ENCODE peak calls at places on chromosomes 2 and 18, in four cellular contexts. E is effector memory CD4-positive, alpha-beta T cell; W is GM23248; L is testis. M is an unnamed sample.
A peak's percentile ranks its signal among the peaks of the same experiment; 100 is the strongest.

GRCh38 chr2:9163306-9164111 is 43.1 kb upstream of the ASAP2 start:
- DNase-seq in E (no peak), L (no peak), W (peak; percentile 81), M (no peak)

GRCh38 chr2:181911830-181912229 is 20.3 kb downstream of the ITPRID2 start:
- DNase-seq in W (no peak), L (no peak), E (no peak), M (no peak)

GRCh38 chr2:172562298-172562697 is 6.4 kb downstream of the PDK1 start:
- DNase-seq in L (no peak), E (no peak), W (no peak), M (no peak)

GRCh38 chr2:5673148-5673860 is 18.9 kb upstream of the SOX11 start:
- DNase-seq in W (no peak), L (no peak), E (no peak), M (no peak)

GRCh38 chr2:75221872-75222271 is 22.6 kb upstream of the TACR1 start:
- DNase-seq in W (peak; percentile 84), L (no peak), E (no peak), M (no peak)

GRCh38 chr2:162582357-162582798 is 238.4 kb downstream of the GCA start:
- DNase-seq in W (no peak), E (no peak), L (no peak), M (no peak)

GRCh38 chr2:95051636-95052035 is 26.1 kb downstream of the MAL start:
- DNase-seq in L (no peak), W (no peak), E (no peak), M (no peak)

GRCh38 chr2:108534577-108535379 is 508 bp downstream of the LIMS1 start:
- DNase-seq in W (peak; percentile 70), E (no peak), L (peak; percentile 47), M (peak; percentile 37)

GRCh38 chr2:38690499-38691420 is 24.8 kb downstream of the GALM start:
- DNase-seq in E (no peak), W (peak; percentile 95), L (no peak), M (no peak)

GRCh38 chr2:233499928-233500327 is 66.7 kb downstream of the USP40 start:
- DNase-seq in W (no peak), L (no peak), E (no peak), M (no peak)

GRCh38 chr2:96325038-96325883 is at the start of gene ITPRIPL1:
- DNase-seq in W (peak; percentile 58), L (no peak), E (no peak), M (no peak)

GRCh38 chr2:99066075-99066557 is 75.4 kb upstream of the C2orf15 start:
- DNase-seq in L (no peak), W (peak; percentile 70), E (no peak), M (no peak)

GRCh38 chr2:197445746-197446145 is 7.6 kb upstream of the COQ10B start:
- DNase-seq in L (no peak), E (no peak), W (no peak), M (no peak)

GRCh38 chr18:69838620-69839411 is 108.9 kb downstream of the CD226 start:
- DNase-seq in E (no peak), W (no peak), L (peak; percentile 51), M (no peak)

GRCh38 chr18:33696332-33697162 is 118.5 kb downstream of the ASXL3 start:
- DNase-seq in W (no peak), E (no peak), L (no peak), M (no peak)

GRCh38 chr18:11251229-11251890 is 102.0 kb upstream of the PIEZO2 start:
- DNase-seq in E (no peak), W (peak; percentile 86), L (no peak), M (no peak)

GRCh38 chr2:46120792-46121565 is 176.2 kb upstream of the EPAS1 start:
- DNase-seq in L (no peak), E (no peak), W (no peak), M (no peak)

GRCh38 chr2:13462464-13462863 is 745.7 kb downstream of the TRIB2 start:
- DNase-seq in L (no peak), E (no peak), W (no peak), M (no peak)

GRCh38 chr2:40962026-40962425 is 510.1 kb upstream of the SLC8A1 start:
- DNase-seq in L (no peak), E (no peak), W (no peak), M (no peak)

GRCh38 chr2:218375212-218375611 is 6.9 kb upstream of the SLC11A1 start:
- DNase-seq in E (no peak), L (no peak), W (peak; percentile 53), M (no peak)

GRCh38 chr2:69509011-69509749 is 71.9 kb upstream of the NFU1 start:
- DNase-seq in L (no peak), E (no peak), W (no peak), M (no peak)

GRCh38 chr18:24995738-24996137 is 356.2 kb downstream of the ZNF521 start:
- DNase-seq in W (peak; percentile 78), E (no peak), L (no peak), M (no peak)

GRCh38 chr2:152573168-152573567 is 144.1 kb downstream of the PRPF40A start:
- DNase-seq in E (no peak), L (peak; percentile 20), W (peak; percentile 96), M (no peak)

GRCh38 chr2:101983928-101984327 is 7.8 kb upstream of the IL1R2 start:
- DNase-seq in W (peak; percentile 51), E (no peak), L (no peak), M (no peak)

GRCh38 chr2:37688771-37689468 is 17.5 kb upstream of the CDC42EP3 start:
- DNase-seq in W (no peak), E (no peak), L (no peak), M (no peak)

GRCh38 chr2:3522851-3523481 is 3.6 kb upstream of the ADI1 start:
- DNase-seq in L (peak; percentile 46), W (peak; percentile 28), E (no peak), M (no peak)

GRCh38 chr18:8989855-8990254 is 112.6 kb upstream of the NDUFV2 start:
- DNase-seq in W (no peak), L (no peak), E (no peak), M (no peak)

GRCh38 chr2:54524236-54524991 is 68.3 kb downstream of the SPTBN1 start:
- DNase-seq in L (no peak), E (no peak), W (peak; percentile 67), M (no peak)

GRCh38 chr2:220678943-220679342 is 893.2 kb downstream of the EPHA4 start:
- DNase-seq in W (no peak), E (no peak), L (no peak), M (no peak)

GRCh38 chr2:226066391-226066790 is 666.9 kb downstream of the NYAP2 start:
- DNase-seq in W (no peak), L (no peak), E (no peak), M (no peak)

GRCh38 chr2:25375371-25375988 is 33.8 kb upstream of the DNMT3A start:
- DNase-seq in W (no peak), E (no peak), L (no peak), M (no peak)

GRCh38 chr18:46296656-46297055 is 192.5 kb downstream of the HAUS1 start:
- DNase-seq in L (no peak), E (no peak), W (no peak), M (no peak)

GRCh38 chr18:5538541-5538940 is 5.3 kb downstream of the EPB41L3 start:
- DNase-seq in E (no peak), W (no peak), L (no peak), M (no peak)

GRCh38 chr2:128321421-128321775 is 2.7 kb upstream of the HS6ST1 start:
- DNase-seq in W (no peak), L (peak; percentile 27), E (no peak), M (no peak)

GRCh38 chr18:50973367-50974126 is 5.7 kb downstream of the ELAC1 start:
- DNase-seq in W (peak; percentile 91), L (no peak), E (no peak), M (no peak)

DNA sequence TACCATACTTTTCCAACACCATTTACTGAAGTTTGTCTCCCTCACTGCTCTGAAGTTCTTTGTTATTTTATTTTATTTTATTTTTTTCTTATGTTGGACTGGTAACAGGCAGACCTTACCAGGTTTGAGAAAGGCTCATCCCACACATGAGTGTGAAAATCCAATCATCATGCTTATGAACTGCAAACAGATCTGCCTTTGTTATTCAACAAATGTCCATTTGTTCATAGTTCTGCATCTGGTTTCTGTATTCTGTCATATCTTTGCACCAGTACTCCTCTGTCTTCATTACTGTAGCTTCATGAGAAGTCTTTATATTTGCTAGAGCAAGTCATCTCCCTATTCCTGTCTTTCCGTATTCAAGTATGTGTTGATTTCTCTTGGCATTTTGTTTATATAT is 5.3 kb downstream of the RNU2-63P start:
- DNase-seq in E (no peak), W (no peak), L (no peak), M (no peak)
- H3K27ac ChIP-seq in E (no peak overlapping the region), W (no peak overlapping the region), L (no peak overlapping the region), M (no peak overlapping the region)

DNA sequence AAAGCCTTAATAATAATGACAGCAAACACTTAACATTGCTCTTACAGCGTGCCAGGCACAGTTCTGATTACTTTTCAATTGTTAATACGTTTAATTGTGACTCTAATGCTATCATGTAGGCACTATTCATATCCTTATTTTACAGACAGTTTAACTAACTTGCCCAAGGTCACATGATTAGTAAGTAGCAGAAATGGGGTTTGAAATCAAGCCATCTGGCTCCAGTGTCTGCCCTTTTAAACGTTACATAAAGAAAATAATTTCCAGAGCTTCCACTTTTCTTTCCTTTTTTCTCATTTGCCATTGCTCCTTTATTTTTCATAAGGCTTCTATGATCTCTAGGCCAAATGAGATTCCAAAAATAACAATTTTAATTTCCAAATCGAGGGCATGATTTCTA is 50.6 kb upstream of the IKZF2 start:
- DNase-seq in L (peak; percentile 16), E (no peak), W (no peak), M (no peak)
- H3K4me1 ChIP-seq in L (peaks cover 6% of the 10 kb centered on the region), E (no peaks in the 10 kb centered on the region), W (no peaks in the 10 kb centered on the region), M (no peaks in the 10 kb centered on the region)

GRCh38 chr2:144596074-144596871 is 76.4 kb upstream of the ZEB2 start:
- DNase-seq in E (no peak), L (no peak), W (peak; percentile 38), M (no peak)
- H3K27ac ChIP-seq in E (no peak overlapping the region), L (no peak overlapping the region), W (no peak overlapping the region), M (no peak overlapping the region)

GRCh38 chr18:44723973-44724778 is 43.5 kb downstream of the SETBP1 start:
- DNase-seq in E (no peak), L (no peak), W (no peak), M (no peak)

GRCh38 chr18:44729631-44730101 is 49.0 kb downstream of the SETBP1 start:
- DNase-seq in L (no peak), W (peak; percentile 95), E (peak; percentile 8), M (peak; percentile 57)

GRCh38 chr18:44727291-44727690 is 46.6 kb downstream of the SETBP1 start:
- DNase-seq in W (no peak), L (no peak), E (no peak), M (no peak)

GRCh38 chr18:44723366-44723765 is 42.7 kb downstream of the SETBP1 start:
- DNase-seq in E (no peak), L (no peak), W (no peak), M (no peak)

DNA sequence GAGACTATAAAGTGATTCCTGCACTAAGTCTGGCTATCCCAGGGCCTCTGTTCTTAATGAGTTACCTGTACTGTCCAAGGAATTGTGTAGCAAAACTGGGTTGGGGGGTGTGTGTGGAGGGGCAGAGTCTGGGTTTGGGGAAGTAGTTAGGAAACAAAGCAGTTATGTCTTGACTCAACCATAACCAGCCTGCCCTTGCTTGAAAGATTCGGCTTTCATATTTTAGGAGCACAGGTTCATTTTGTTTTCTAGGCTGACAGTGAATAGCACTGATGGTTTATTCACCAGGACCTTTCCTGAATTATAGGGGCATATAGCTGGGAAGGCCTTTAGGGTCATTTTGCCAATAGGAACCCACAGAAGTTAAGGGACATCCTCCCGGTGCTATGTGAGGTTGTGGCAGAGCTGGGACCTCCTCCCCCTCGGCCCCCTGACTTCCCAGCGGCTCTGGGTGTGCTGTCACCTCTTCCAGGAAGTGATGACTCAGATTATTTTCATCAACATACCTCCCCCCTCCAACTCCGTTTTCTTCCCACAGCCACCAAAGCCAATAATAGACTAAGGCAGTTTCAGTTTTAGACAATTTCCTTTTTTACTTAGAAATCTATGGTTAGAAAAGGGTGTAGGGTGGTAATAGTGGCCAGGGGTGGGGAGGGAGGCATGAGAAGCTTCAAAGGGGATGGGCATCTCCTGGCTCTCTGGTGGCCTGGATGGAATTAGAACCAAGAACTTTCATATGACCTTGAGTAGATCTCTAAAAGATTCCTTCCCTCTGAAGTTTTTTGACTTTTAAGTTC is 44.8 kb downstream of the SETBP1 start:
- DNase-seq in W (peak; percentile 90), L (no peak), E (peak; percentile 29), M (peak; percentile 16)
- H3K4me1 ChIP-seq in W (peaks cover 46% of the 10 kb centered on the region), L (peaks cover 13% of the 10 kb centered on the region), E (peaks cover 28% of the 10 kb centered on the region), M (peaks cover 23% of the 10 kb centered on the region)

M was measured in CD8-positive, alpha-beta T cell.